ENCODE peak calls at places on chromosomes 4 and X, in four cellular contexts. One of them, this sample, is unnamed.

GRCh38 chr4:28277931-28278330 is 1417.3 kb downstream of the STIM2 start:
- DNase-seq in HepG2: no peak
- DNase-seq in H1: no peak
- DNase-seq in GM12878: no peak
- DNase-seq in this sample: no peak

GRCh38 chrX:29299689-29300088 is 712.4 kb downstream of the IL1RAPL1 start:
- DNase-seq in HepG2: no peak
- DNase-seq in H1: no peak
- DNase-seq in GM12878: no peak
- DNase-seq in this sample: no peak

GRCh38 chrX:131816551-131817136 is 206.5 kb upstream of the STK26 start:
- DNase-seq in HepG2: no peak
- DNase-seq in H1: no peak
- DNase-seq in GM12878: peak; percentile 90
- DNase-seq in this sample: no peak

GRCh38 chrX:2324116-2324515 is 176.7 kb downstream of the DHRSX start:
- DNase-seq in HepG2: no peak
- DNase-seq in H1: no peak
- DNase-seq in GM12878: no peak
- DNase-seq in this sample: no peak

GRCh38 chrX:150508461-150509367 is 59.7 kb upstream of the MTM1 start:
- DNase-seq in HepG2: no peak
- DNase-seq in H1: no peak
- DNase-seq in GM12878: no peak
- DNase-seq in this sample: no peak

GRCh38 chr4:25862411-25863346 is at the start of gene SEL1L3:
- DNase-seq in HepG2: no peak
- DNase-seq in H1: peak; percentile 23
- DNase-seq in GM12878: no peak
- DNase-seq in this sample: no peak

GRCh38 chr4:148151797-148152196 is 290.4 kb downstream of the NR3C2 start:
- DNase-seq in HepG2: no peak
- DNase-seq in H1: no peak
- DNase-seq in GM12878: no peak
- DNase-seq in this sample: no peak

GRCh38 chr4:3415471-3416141 is 26.2 kb upstream of the HGFAC start:
- DNase-seq in HepG2: no peak
- DNase-seq in H1: no peak
- DNase-seq in GM12878: no peak
- DNase-seq in this sample: no peak

GRCh38 chrX:133523094-133523493 is 107.8 kb upstream of the GPC4 start:
- DNase-seq in HepG2: no peak
- DNase-seq in H1: no peak
- DNase-seq in GM12878: no peak
- DNase-seq in this sample: no peak

GRCh38 chr4:15245006-15245530 is 182.8 kb upstream of the C1QTNF7 start:
- DNase-seq in HepG2: no peak
- DNase-seq in H1: no peak
- DNase-seq in GM12878: no peak
- DNase-seq in this sample: no peak

DNA sequence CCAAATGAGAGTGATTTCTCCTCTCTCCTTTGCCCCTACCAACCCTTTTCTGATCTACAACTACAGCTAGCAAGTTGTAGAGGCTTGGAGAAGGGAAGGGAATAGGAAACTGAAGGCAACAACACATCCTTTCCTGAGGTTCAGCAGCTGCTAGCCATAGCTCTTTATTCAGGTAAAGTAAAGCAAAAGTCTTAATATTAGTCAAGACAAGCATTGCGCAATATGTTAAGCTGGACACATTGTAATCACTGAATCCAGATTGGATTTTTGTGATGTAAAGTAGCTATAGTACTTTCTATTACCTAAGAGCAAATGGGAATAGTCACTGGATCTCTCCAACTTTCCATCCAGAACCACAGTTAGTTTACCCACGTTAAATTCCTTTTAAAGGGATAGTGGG is 6.2 kb downstream of the TKTL2 start:
- DNase-seq in HepG2: no peak
- DNase-seq in H1: no peak
- DNase-seq in GM12878: no peak
- DNase-seq in this sample: no peak
- H3K27me3 ChIP-seq in HepG2: no peaks in the 10 kb centered on the region
- H3K27me3 ChIP-seq in H1: no peaks in the 10 kb centered on the region
- H3K27me3 ChIP-seq in GM12878: no peaks in the 10 kb centered on the region
- H3K27me3 ChIP-seq in this sample: no peaks in the 10 kb centered on the region

DNA sequence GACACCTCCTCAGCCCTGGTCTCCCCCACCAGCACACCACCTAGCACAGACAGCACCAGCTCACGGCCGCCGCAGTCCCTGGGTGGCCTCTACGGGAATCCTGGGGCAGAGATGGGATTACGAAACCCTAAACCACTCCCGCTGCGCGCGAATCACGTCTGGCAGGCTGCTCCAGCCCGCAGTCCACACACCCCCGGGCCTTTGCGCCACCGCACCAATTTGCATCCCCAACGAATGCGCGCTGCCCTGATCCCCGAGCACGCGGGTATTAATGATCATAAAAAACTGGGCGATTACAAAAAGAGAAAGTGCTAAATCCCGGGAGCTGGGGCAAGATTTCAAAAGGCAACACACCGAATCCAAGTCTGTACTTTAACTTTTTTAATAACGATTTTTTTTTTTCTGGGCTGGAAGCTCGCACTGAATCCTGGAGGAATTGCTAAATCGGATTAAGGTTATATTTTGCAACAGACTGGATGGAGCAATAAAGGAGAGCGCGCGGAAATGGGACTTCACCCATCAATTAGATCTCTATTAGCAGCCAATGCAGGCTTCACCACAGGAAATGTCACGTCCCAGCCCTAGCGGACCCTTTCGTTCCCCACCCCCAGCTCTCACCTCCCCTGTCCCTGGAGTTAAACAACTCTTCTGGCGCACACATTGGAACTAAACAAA is 69.8 kb upstream of the TMEM33 start:
- DNase-seq in HepG2: no peak
- DNase-seq in H1: no peak
- DNase-seq in GM12878: no peak
- DNase-seq in this sample: no peak
- TF ChIP-seq SUZ12 in HepG2: no peak
- TF ChIP-seq SUZ12 in H1: peak; percentile 50
- TF ChIP-seq SUZ12 in GM12878: no peak
- TF ChIP-seq SUZ12 in this sample: peak; percentile 17

GRCh38 chr4:117898496-117898895 is 135.8 kb upstream of the NDST3 start:
- DNase-seq in HepG2: no peak
- DNase-seq in H1: no peak
- DNase-seq in GM12878: no peak
- DNase-seq in this sample: no peak
- H3K9ac ChIP-seq in HepG2: no peak overlapping the region
- H3K9ac ChIP-seq in H1: no peak overlapping the region
- H3K9ac ChIP-seq in GM12878: no peak overlapping the region
- H3K9ac ChIP-seq in this sample: no peak overlapping the region

GRCh38 chr4:108156391-108156790 is 12.3 kb downstream of the LEF1 start:
- DNase-seq in HepG2: no peak
- DNase-seq in H1: no peak
- DNase-seq in GM12878: no peak
- DNase-seq in this sample: no peak

GRCh38 chr4:108159845-108160244 is 8.9 kb downstream of the LEF1 start:
- DNase-seq in HepG2: no peak
- DNase-seq in H1: no peak
- DNase-seq in GM12878: no peak
- DNase-seq in this sample: no peak

GRCh38 chr4:108157655-108158054 is 11.1 kb downstream of the LEF1 start:
- DNase-seq in HepG2: no peak
- DNase-seq in H1: no peak
- DNase-seq in GM12878: no peak
- DNase-seq in this sample: no peak

GRCh38 chr4:108152980-108153379 is 15.8 kb downstream of the LEF1 start:
- DNase-seq in HepG2: no peak
- DNase-seq in H1: no peak
- DNase-seq in GM12878: no peak
- DNase-seq in this sample: no peak

DNA sequence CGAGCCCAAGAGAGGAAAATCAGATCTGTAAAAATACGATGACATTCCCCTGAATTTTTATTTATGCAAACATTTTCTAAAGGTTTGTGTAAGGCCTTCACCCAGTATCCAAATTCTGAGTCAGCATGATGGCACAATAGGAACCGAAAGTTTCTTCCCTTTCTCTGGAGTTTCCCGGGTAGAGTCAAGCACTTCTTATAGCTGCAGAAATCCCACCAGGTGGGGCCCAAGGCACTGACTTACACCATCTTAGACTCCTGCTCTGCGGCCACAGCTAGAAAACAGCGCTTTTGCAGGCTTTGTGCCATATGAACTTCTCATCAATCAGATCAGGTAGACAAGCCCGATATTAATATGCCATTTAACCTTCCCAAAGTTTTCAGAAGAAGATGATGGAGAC is 13.4 kb downstream of the LEF1 start:
- DNase-seq in HepG2: no peak
- DNase-seq in H1: no peak
- DNase-seq in GM12878: no peak
- DNase-seq in this sample: no peak
- H3K27me3 ChIP-seq in HepG2: no peaks in the 10 kb centered on the region
- H3K27me3 ChIP-seq in H1: peaks cover 2% of the 10 kb centered on the region
- H3K27me3 ChIP-seq in GM12878: no peaks in the 10 kb centered on the region
- H3K27me3 ChIP-seq in this sample: no peaks in the 10 kb centered on the region

GRCh38 chrX:30888526-30889146 is 418 bp downstream of the TAB3 start:
- DNase-seq in HepG2: no peak
- DNase-seq in H1: no peak
- DNase-seq in GM12878: no peak
- DNase-seq in this sample: peak; percentile 5
- TF ChIP-seq SUZ12 in HepG2: no peak
- TF ChIP-seq SUZ12 in H1: no peak
- TF ChIP-seq SUZ12 in GM12878: no peak
- TF ChIP-seq SUZ12 in this sample: no peak

GRCh38 chr4:119097282-119097900 is 38.2 kb upstream of the MYOZ2 start:
- DNase-seq in HepG2: no peak
- DNase-seq in H1: no peak
- DNase-seq in GM12878: no peak
- DNase-seq in this sample: no peak

GRCh38 chr4:119100640-119101039 is 35.0 kb upstream of the MYOZ2 start:
- DNase-seq in HepG2: no peak
- DNase-seq in H1: no peak
- DNase-seq in GM12878: no peak
- DNase-seq in this sample: no peak

GRCh38 chr4:119098306-119098705 is 37.3 kb upstream of the MYOZ2 start:
- DNase-seq in HepG2: no peak
- DNase-seq in H1: no peak
- DNase-seq in GM12878: no peak
- DNase-seq in this sample: no peak

GRCh38 chr4:119103263-119103662 is 32.4 kb upstream of the MYOZ2 start:
- DNase-seq in HepG2: peak; percentile 31
- DNase-seq in H1: no peak
- DNase-seq in GM12878: no peak
- DNase-seq in this sample: no peak

DNA sequence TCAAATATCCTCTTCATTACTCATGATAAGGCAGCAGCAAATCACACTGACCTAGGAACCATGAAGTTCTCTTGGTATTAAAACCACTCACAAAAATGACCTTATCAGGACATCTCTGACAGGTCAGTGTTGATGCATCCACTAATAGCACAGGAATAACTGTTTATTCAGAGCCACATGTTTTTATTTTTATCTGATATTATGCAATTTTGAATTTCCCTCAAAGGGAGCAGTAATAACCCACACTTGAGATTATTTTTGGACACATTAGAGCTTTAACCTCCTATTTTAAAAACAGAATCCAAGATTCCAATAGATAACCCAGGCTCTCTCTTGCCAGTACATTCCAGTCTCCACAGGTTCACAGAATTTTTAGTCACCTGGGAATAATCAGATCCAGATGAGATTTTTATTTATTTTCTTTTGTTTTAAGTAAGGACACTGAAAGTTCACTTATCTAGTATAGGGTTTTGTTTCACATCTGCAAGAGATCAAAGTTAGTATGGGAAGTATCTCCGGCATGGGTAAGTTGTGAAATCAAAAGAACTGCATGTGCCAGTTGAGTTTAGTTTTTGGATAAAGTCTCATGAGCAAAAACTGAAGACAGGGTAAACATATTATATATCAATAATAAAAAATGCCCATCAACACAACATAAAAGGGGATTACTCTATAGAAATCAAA is 36.3 kb upstream of the MYOZ2 start:
- DNase-seq in HepG2: no peak
- DNase-seq in H1: no peak
- DNase-seq in GM12878: no peak
- DNase-seq in this sample: no peak
- H3K9ac ChIP-seq in HepG2: no peak overlapping the region
- H3K9ac ChIP-seq in H1: no peak overlapping the region
- H3K9ac ChIP-seq in GM12878: no peak overlapping the region
- H3K9ac ChIP-seq in this sample: no peak overlapping the region

GRCh38 chr4:8015512-8015911 is 75.9 kb upstream of the AFAP1 start:
- DNase-seq in HepG2: no peak
- DNase-seq in H1: no peak
- DNase-seq in GM12878: no peak
- DNase-seq in this sample: no peak
- H3K27me3 ChIP-seq in HepG2: peaks cover 7% of the 10 kb centered on the region
- H3K27me3 ChIP-seq in H1: no peaks in the 10 kb centered on the region
- H3K27me3 ChIP-seq in GM12878: peaks cover 1% of the 10 kb centered on the region
- H3K27me3 ChIP-seq in this sample: no peaks in the 10 kb centered on the region

GRCh38 chr4:73259552-73260140 is 1.0 kb upstream of the ANKRD17 start:
- DNase-seq in HepG2: peak; percentile 9
- DNase-seq in H1: no peak
- DNase-seq in GM12878: no peak
- DNase-seq in this sample: no peak
- TF ChIP-seq SUZ12 in HepG2: no peak
- TF ChIP-seq SUZ12 in H1: no peak
- TF ChIP-seq SUZ12 in GM12878: no peak
- TF ChIP-seq SUZ12 in this sample: no peak

This sample was measured in NT2/D1.